ENCODE peak calls at places on chromosome 6, in nine cellular contexts. E is mammary epithelial cell, F is breast epithelium, P is endodermal cell, H is H9, U is brain microvascular endothelial cell, S is dorsolateral prefrontal cortex, B is cardiac muscle cell, G is tibial artery. W is an unnamed sample.

GRCh38 chr6:32799168-32799567 is 17.6 kb downstream of the HLA-DOB start:
- DNase-seq in P (no peak), S (no peak), H (no peak), B (no peak), U (no peak), E (no peak), F (no peak), G (no peak), W (no peak)

GRCh38 chr6:123118811-123119210 is 122.8 kb downstream of the CLVS2 start:
- DNase-seq in P (no peak), B (no peak), S (no peak), E (peak; percentile 28), H (no peak), G (no peak), F (no peak), U (no peak), W (no peak)

GRCh38 chr6:26568601-26569432 is 27.9 kb upstream of the ABT1 start:
- DNase-seq in B (peak; percentile 93), U (peak; percentile 88), G (peak; percentile 96), E (peak; percentile 85), F (peak; percentile 94), P (peak; percentile 99), S (peak; percentile 89), H (peak; percentile 92), W (peak; percentile 93)

GRCh38 chr6:134199848-134200606 is 117.9 kb downstream of the SGK1 start:
- DNase-seq in B (no peak), G (no peak), S (no peak), F (no peak), P (no peak), H (no peak), E (no peak), U (no peak), W (no peak)

GRCh38 chr6:49787176-49787575 is at the start of gene PGK2:
- DNase-seq in H (peak; percentile 93), S (no peak), E (no peak), U (no peak), G (no peak), P (peak; percentile 90), F (no peak), B (no peak), W (no peak)

GRCh38 chr6:160078883-160079685 is 42.5 kb upstream of the SLC22A1 start:
- DNase-seq in E (no peak), F (no peak), U (no peak), G (no peak), B (no peak), S (no peak), P (no peak), H (no peak), W (no peak)

GRCh38 chr6:108559884-108560462 is 744 bp upstream of the FOXO3 start:
- DNase-seq in P (peak; percentile 90), U (peak; percentile 68), B (peak; percentile 74), E (peak; percentile 75), H (peak; percentile 74), G (peak; percentile 78), S (no peak), F (peak; percentile 78), W (peak; percentile 81)

GRCh38 chr6:170516783-170517616 is 36.1 kb downstream of the PSMB1 start:
- DNase-seq in F (peak; percentile 19), G (peak; percentile 42), H (peak; percentile 69), U (peak; percentile 71), E (peak; percentile 68), S (no peak), B (peak; percentile 83), P (peak; percentile 80), W (no peak)

GRCh38 chr6:132132911-132133639 is 181.9 kb upstream of the CCN2 start:
- DNase-seq in S (peak; percentile 41), H (no peak), F (no peak), B (peak; percentile 44), E (peak; percentile 71), G (peak; percentile 21), P (no peak), U (peak; percentile 66), W (no peak)

GRCh38 chr6:163120223-163120622 is 294.3 kb upstream of the QKI start:
- DNase-seq in U (no peak), B (no peak), G (no peak), H (no peak), F (no peak), P (peak; percentile 59), S (no peak), E (no peak), W (no peak)

GRCh38 chr6:169899481-169900145 is 148.2 kb downstream of the ERMARD start:
- DNase-seq in B (no peak), F (no peak), E (no peak), U (no peak), S (no peak), H (no peak), G (no peak), P (peak; percentile 46), W (no peak)

GRCh38 chr6:170114956-170115855 is 175.7 kb downstream of the DLL1 start:
- DNase-seq in F (no peak), H (peak; percentile 22), G (peak; percentile 15), B (peak; percentile 53), P (peak; percentile 28), S (no peak), E (no peak), U (no peak), W (peak; percentile 32)

GRCh38 chr6:129434091-129434490 is 275.9 kb downstream of the ARHGAP18 start:
- DNase-seq in S (no peak), U (no peak), G (no peak), H (no peak), B (no peak), F (no peak), E (no peak), P (no peak), W (no peak)

GRCh38 chr6:31592396-31592771 is 422 bp downstream of the NCR3 start:
- DNase-seq in U (no peak), H (no peak), P (no peak), F (no peak), B (no peak), S (no peak), G (no peak), E (no peak), W (no peak)

GRCh38 chr6:31597006-31597405 is 4.2 kb upstream of the NCR3 start:
- DNase-seq in G (no peak), B (peak; percentile 49), E (no peak), P (no peak), F (no peak), H (no peak), U (peak; percentile 32), S (no peak), W (no peak)
- H3K27ac ChIP-seq in G (no peak overlapping the region), B (no peak overlapping the region), E (no peak overlapping the region), P (no peak overlapping the region), F (no peak overlapping the region), H (no peak overlapping the region), U (no peak overlapping the region), S (no peak overlapping the region), W (no peak overlapping the region)

GRCh38 chr6:41373919-41374617 is 38.7 kb downstream of the NCR2 start:
- DNase-seq in U (no peak), G (no peak), B (peak; percentile 13), E (no peak), P (peak; percentile 88), F (no peak), H (peak; percentile 78), S (no peak), W (no peak)

GRCh38 chr6:41377071-41377470 is 41.7 kb downstream of the NCR2 start:
- DNase-seq in S (no peak), G (no peak), E (no peak), H (no peak), B (no peak), U (no peak), P (no peak), F (no peak), W (no peak)

GRCh38 chr6:41376176-41376575 is 40.8 kb downstream of the NCR2 start:
- DNase-seq in U (no peak), E (no peak), G (no peak), S (no peak), B (no peak), H (no peak), F (no peak), P (no peak), W (no peak)

GRCh38 chr6:41374618-41375590 is 39.5 kb downstream of the NCR2 start:
- DNase-seq in U (no peak), S (no peak), H (peak; percentile 39), G (no peak), E (no peak), P (peak; percentile 68), B (no peak), F (no peak), W (no peak)

GRCh38 chr6:41375598-41376151 is 40.3 kb downstream of the NCR2 start:
- DNase-seq in F (no peak), P (peak; percentile 64), H (peak; percentile 49), B (no peak), S (no peak), U (no peak), G (no peak), E (no peak), W (no peak)
- H3K27me3 ChIP-seq in F (peaks cover 58% of the 10 kb centered on the region), P (peaks cover 100% of the 10 kb centered on the region), H (peaks cover 79% of the 10 kb centered on the region), B (peaks cover 100% of the 10 kb centered on the region), S (peaks cover 69% of the 10 kb centered on the region), U (peaks cover 67% of the 10 kb centered on the region), G (peaks cover 75% of the 10 kb centered on the region), E (peaks cover 21% of the 10 kb centered on the region), W (no peaks in the 10 kb centered on the region)

GRCh38 chr6:51352506-51353029 is 533.9 kb downstream of the TFAP2B start:
- DNase-seq in P (no peak), B (no peak), H (no peak), E (no peak), U (no peak), G (no peak), S (no peak), F (peak; percentile 37), W (no peak)
- H3K27ac ChIP-seq in P (no peak overlapping the region), B (no peak overlapping the region), H (no peak overlapping the region), E (no peak overlapping the region), U (no peak overlapping the region), G (no peak overlapping the region), S (no peak overlapping the region), F (peak overlapping the region; percentile 80), W (no peak overlapping the region)

GRCh38 chr6:150005761-150006651 is 19.3 kb downstream of the RAET1L start:
- DNase-seq in U (no peak), P (peak; percentile 36), B (no peak), E (no peak), F (no peak), H (no peak), S (no peak), G (no peak), W (no peak)

GRCh38 chr6:150002710-150003109 is 22.6 kb downstream of the RAET1L start:
- DNase-seq in P (no peak), E (no peak), U (no peak), H (no peak), B (no peak), S (no peak), G (no peak), F (no peak), W (no peak)

GRCh38 chr6:150004783-150005717 is 20.3 kb downstream of the RAET1L start:
- DNase-seq in F (peak; percentile 84), P (peak; percentile 99), H (peak; percentile 98), S (peak; percentile 89), U (peak; percentile 84), E (peak; percentile 88), G (peak; percentile 88), B (peak; percentile 91), W (peak; percentile 97)

GRCh38 chr6:150006961-150007464 is 18.3 kb downstream of the RAET1L start:
- DNase-seq in B (peak; percentile 21), E (no peak), U (no peak), F (no peak), H (no peak), S (no peak), P (peak; percentile 67), G (no peak), W (no peak)

GRCh38 chr6:150004101-150004782 is 21.1 kb downstream of the RAET1L start:
- DNase-seq in S (no peak), F (no peak), G (no peak), P (no peak), E (no peak), H (no peak), B (no peak), U (no peak), W (no peak)
- H3K27me3 ChIP-seq in S (peaks cover 40% of the 10 kb centered on the region), F (peaks cover 17% of the 10 kb centered on the region), G (peaks cover 90% of the 10 kb centered on the region), P (peaks cover 49% of the 10 kb centered on the region), E (no peaks in the 10 kb centered on the region), H (peaks cover 15% of the 10 kb centered on the region), B (peaks cover 65% of the 10 kb centered on the region), U (peaks cover 6% of the 10 kb centered on the region), W (peaks cover 2% of the 10 kb centered on the region)

W was measured in aorta.